ENCODE peak calls at places on chromosome 5, in five cellular contexts. M, E, W, O and I are unnamed samples.

GRCh38 chr5:149381986-149382338 is 2.9 kb upstream of the IL17B start:
- DNase-seq in O (peak), M (peak), E (peak), W (peak), I (peak)

GRCh38 chr5:8907168-8907868 is 638.6 kb downstream of the SEMA5A start:
- DNase-seq in M (no peak), O (no peak), E (peak), W (no peak), I (no peak)

GRCh38 chr5:157651623-157652376 is 438 bp downstream of the SOX30 start:
- DNase-seq in O (peak), E (peak), M (peak), W (peak), I (peak)

GRCh38 chr5:106172681-106173532 is 1497.8 kb downstream of the EFNA5 start:
- DNase-seq in O (no peak), W (no peak), E (peak), M (no peak), I (no peak)

GRCh38 chr5:156479864-156480263 is 152.9 kb downstream of the SGCD start:
- DNase-seq in E (no peak), O (peak), W (peak), M (no peak), I (no peak)

GRCh38 chr5:134555889-134556311 is 30.4 kb downstream of the JADE2 start:
- DNase-seq in O (peak), E (peak), M (no peak), W (peak), I (no peak)

GRCh38 chr5:14190194-14191164 is 47.3 kb downstream of the TRIO start:
- DNase-seq in E (peak), M (no peak), W (peak), O (peak), I (no peak)

GRCh38 chr5:38168029-38168428 is 90.3 kb upstream of the EGFLAM start:
- DNase-seq in W (no peak), M (no peak), O (no peak), E (no peak), I (no peak)

GRCh38 chr5:9898319-9898718 is 268.2 kb upstream of the TAS2R1 start:
- DNase-seq in M (peak), E (peak), O (no peak), W (no peak), I (peak)

GRCh38 chr5:11719888-11720481 is 184.3 kb downstream of the CTNND2 start:
- DNase-seq in W (no peak), E (peak), O (peak), M (peak), I (no peak)

GRCh38 chr5:62340392-62340791 is 34.4 kb downstream of the KIF2A start:
- DNase-seq in M (no peak), O (no peak), W (no peak), E (peak), I (no peak)

GRCh38 chr5:90606539-90606938 is 47.9 kb downstream of the ADGRV1 start:
- DNase-seq in E (no peak), M (no peak), O (no peak), W (no peak), I (no peak)

GRCh38 chr5:179211076-179211475 is 134.2 kb downstream of the ADAMTS2 start:
- DNase-seq in O (no peak), E (peak), W (no peak), M (no peak), I (no peak)

GRCh38 chr5:169826618-169827017 is 153.7 kb downstream of the INSYN2B start:
- DNase-seq in E (peak), M (no peak), O (no peak), W (no peak), I (no peak)

GRCh38 chr5:88677943-88678779 is 204.8 kb downstream of the MEF2C start:
- DNase-seq in O (no peak), M (no peak), E (no peak), W (no peak), I (no peak)

GRCh38 chr5:148384389-148384756 is 615 bp downstream of the FBXO38 start:
- DNase-seq in W (no peak), O (no peak), M (no peak), E (no peak), I (no peak)

GRCh38 chr5:128596071-128596470 is 58.0 kb upstream of the FBN2 start:
- DNase-seq in M (no peak), W (no peak), E (peak), O (no peak), I (no peak)

GRCh38 chr5:109455598-109456096 is 45.9 kb upstream of the PJA2 start:
- DNase-seq in M (peak), O (peak), E (peak), W (peak), I (no peak)

GRCh38 chr5:58497956-58498942 is 7.0 kb downstream of the GAPT start:
- DNase-seq in O (peak), E (peak), W (no peak), M (peak), I (no peak)

GRCh38 chr5:134525687-134526482 is 415 bp downstream of the JADE2 start:
- DNase-seq in E (peak), W (peak), M (peak), O (peak), I (peak)

GRCh38 chr5:175470756-175471155 is 7.6 kb upstream of the SFXN1 start:
- DNase-seq in O (no peak), M (no peak), E (no peak), W (no peak), I (no peak)

GRCh38 chr5:104179057-104179456 is 616.5 kb upstream of the NUDT12 start:
- DNase-seq in M (peak), E (peak), W (peak), O (no peak), I (no peak)

GRCh38 chr5:66134407-66134843 is 9.7 kb upstream of the SREK1 start:
- DNase-seq in M (peak), E (no peak), O (no peak), W (no peak), I (no peak)

GRCh38 chr5:67985686-67986387 is 229.7 kb upstream of the PIK3R1 start:
- DNase-seq in O (no peak), E (no peak), W (no peak), M (no peak), I (no peak)

DNA sequence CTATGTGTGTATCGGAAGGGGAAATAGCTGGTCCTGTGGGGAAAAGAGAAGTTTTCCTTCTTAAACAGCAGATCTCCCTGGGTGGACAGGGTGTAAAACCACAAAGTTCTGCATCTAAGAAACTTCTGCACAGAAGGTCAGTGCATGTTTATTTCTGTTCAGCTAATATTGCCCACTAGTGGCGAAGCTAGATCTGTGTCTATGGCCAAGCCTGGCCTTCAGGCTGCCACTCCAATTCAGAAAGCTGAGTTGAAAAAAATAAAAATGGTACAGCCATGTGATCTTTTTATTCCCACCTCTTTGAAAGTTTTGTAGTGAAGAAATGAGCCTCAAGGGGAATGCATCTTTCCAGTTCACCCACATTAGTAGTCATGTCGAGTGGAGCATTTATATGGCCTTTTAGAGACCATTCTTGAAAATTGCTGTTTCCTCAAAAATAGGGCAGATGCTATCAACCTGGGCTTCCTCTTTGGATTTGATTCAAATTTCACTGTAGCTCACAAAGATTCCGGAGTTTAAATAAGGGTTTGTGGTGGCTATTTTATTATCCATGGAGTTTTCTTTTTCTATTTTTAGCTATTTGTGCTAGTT is 488.0 kb downstream of the PRELID2 start:
- DNase-seq in M (no peak), E (peak), W (no peak), O (no peak), I (no peak)
- TF ChIP-seq CTCF in M (no peak), E (peak), W (no peak), O (peak), I (peak)

DNA sequence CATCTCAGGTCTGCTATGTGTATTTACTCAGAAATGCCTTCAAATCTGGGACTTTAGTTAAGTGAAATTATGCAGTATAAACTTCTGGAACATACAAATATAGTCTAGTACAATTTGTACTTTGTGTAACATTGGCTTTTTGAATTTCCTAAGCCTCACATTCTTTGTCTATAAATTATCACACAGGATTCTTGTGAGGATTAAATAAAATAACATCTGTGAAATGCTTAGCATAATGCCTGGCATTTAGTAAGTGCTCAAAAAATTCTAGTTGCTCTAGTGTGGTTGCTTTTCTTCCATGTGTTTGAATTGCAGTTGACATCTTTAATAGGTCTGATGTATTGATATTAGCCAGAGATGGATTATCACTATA is 2.6 kb downstream of the HMMR start:
- DNase-seq in O (no peak), W (no peak), E (no peak), M (no peak), I (no peak)
- H3K4me3 ChIP-seq in O (no peak), W (no peak), E (no peak), M (no peak), I (no peak)

GRCh38 chr5:132772291-132773070 is 4.6 kb downstream of the SEPTIN8 start:
- DNase-seq in M (no peak), E (no peak), O (no peak), W (no peak), I (no peak)
- H3K27ac ChIP-seq in M (no peak), E (no peak), O (peak), W (peak), I (peak)

GRCh38 chr5:167952278-167952990 is 339.0 kb upstream of the WWC1 start:
- DNase-seq in E (no peak), O (no peak), W (no peak), M (no peak), I (no peak)
- TF ChIP-seq CTCF in E (no peak), O (no peak), W (no peak), M (no peak), I (no peak)

DNA sequence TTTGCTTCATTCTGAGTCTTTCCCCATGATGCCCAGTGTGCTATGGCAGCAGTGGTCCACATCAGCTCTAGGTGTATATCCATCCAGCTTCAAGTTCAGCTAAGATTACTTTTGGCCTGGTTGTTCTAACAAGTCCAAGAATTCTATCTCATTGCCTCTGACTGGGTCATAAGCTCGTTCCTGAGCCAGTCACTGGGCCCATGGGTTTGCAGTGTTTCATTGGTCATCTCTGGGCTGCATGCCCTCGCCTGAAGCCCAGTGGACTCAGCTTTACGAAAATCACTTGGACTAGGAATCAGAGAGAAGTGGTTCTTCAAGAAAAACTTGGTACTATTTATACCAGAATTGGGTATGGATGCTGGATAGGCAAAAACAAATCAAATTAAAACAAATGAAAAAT is 16.1 kb upstream of the ARHGAP26 start:
- DNase-seq in M (peak), E (no peak), W (peak), O (peak), I (no peak)
- H3K4me3 ChIP-seq in M (no peak), E (no peak), W (no peak), O (no peak), I (no peak)

DNA sequence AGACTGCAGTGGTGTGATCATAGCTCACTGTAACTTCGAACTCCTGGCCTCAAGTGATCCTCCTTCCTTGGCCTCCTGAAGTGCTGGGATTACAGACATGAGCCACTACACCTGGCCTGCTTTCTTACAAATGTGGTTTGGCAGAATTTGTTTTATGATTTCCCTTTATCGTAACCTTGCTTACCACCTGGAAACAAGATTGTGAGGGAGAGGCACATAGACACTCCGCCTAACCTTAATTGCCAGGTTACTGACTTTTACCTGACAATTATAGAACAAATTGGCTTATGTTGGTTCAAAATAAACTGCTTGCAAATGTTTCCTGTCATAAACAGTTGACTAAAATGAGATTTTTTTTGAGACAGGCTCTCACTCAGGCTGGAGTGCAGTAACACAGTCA is 26.8 kb upstream of the HMGCR start:
- DNase-seq in O (no peak), E (no peak), M (no peak), W (no peak), I (no peak)
- H3K27ac ChIP-seq in O (no peak), E (no peak), M (no peak), W (no peak), I (no peak)

DNA sequence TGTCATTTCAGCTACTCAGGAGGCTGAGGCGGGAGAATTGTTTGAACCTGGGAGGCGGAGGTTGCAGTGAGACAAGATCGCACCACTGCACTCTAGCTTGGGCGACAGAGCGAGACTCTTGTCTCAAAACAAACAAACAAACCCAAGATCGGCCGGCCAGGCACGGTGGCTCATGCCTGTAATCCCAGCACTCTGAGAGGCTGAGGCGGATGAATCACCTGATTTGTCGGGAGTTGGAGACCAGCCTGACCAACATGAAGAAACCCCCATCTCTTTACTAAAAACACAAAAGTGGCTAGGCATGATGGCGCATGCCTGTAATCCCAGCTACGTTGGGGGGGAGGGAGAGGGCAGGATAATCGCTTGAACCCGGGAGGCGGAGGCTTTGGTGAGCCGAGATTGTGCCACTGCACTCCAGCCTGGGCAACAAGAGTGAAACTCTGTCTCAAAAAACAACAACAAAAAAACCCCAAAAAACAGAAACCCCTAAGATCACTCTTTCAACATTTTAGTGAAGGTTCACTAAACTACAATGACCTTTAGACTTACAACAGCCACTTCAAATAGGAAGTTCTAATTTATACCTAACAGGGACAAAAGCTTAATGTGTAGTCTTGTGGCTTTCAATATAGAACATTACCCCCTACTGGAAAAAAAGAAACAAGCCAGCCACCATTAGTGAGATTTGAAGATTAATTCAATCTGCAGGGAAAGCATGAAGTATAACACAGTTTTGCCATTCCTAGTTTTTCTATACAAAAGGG is 7.0 kb downstream of the HSPA9 start:
- DNase-seq in O (no peak), M (no peak), W (no peak), E (peak), I (no peak)
- TF ChIP-seq CTCF in O (no peak), M (no peak), W (no peak), E (no peak), I (no peak)